ENCODE peak calls at places on chromosomes 3 and 15, in four cellular contexts. Q is HepG2, J is HCT116, M is K562. D is an unnamed sample. For H3K36me3, the result is how much of the 10 kb centered on the place peaks cover.

GRCh38 chr3:48826451-48826850 is 21.2 kb downstream of the PRKAR2A start:
- DNase-seq in Q (no peak), J (no peak), M (peak), D (no peak)

GRCh38 chr15:96428742-96429141 is 98.2 kb downstream of the NR2F2 start:
- DNase-seq in Q (no peak), J (no peak), M (no peak), D (peak)

GRCh38 chr3:190731596-190731995 is 130.9 kb downstream of the GMNC start:
- DNase-seq in Q (no peak), J (no peak), M (no peak), D (no peak)

GRCh38 chr3:162538906-162539305 is 1042.3 kb downstream of the OTOL1 start:
- DNase-seq in Q (no peak), J (no peak), M (no peak), D (no peak)

GRCh38 chr3:129657261-129658046 is 51.0 kb upstream of the PLXND1 start:
- DNase-seq in Q (no peak), J (no peak), M (peak), D (no peak)

GRCh38 chr3:4979401-4980228 is at the start of gene BHLHE40:
- DNase-seq in Q (no peak), J (no peak), M (peak), D (no peak)

GRCh38 chr3:52079958-52080357 is 23.6 kb upstream of the DUSP7 start:
- DNase-seq in Q (no peak), J (no peak), M (no peak), D (no peak)

GRCh38 chr3:40920041-40920440 is 279.3 kb upstream of the CTNNB1 start:
- DNase-seq in Q (no peak), J (no peak), M (no peak), D (no peak)

GRCh38 chr15:24784506-24784905 is 108.9 kb downstream of the NPAP1 start:
- DNase-seq in Q (no peak), J (no peak), M (no peak), D (no peak)

GRCh38 chr15:29978411-29979382 is 104.1 kb upstream of the GOLGA8J start:
- DNase-seq in Q (no peak), J (no peak), M (no peak), D (no peak)

GRCh38 chr15:79853492-79854328 is 43.1 kb downstream of the MTHFS start:
- DNase-seq in Q (peak), J (peak), M (peak), D (peak)

GRCh38 chr15:60673918-60674558 is 195.1 kb upstream of the ICE2 start:
- DNase-seq in Q (peak), J (peak), M (peak), D (peak)

GRCh38 chr3:177882124-177882648 is 654.0 kb upstream of the KCNMB2 start:
- DNase-seq in Q (no peak), J (no peak), M (no peak), D (no peak)

GRCh38 chr15:96268421-96269204 is 61.9 kb upstream of the NR2F2 start:
- DNase-seq in Q (no peak), J (no peak), M (no peak), D (no peak)

GRCh38 chr15:56371495-56372147 is 6.4 kb downstream of the TEX9 start:
- DNase-seq in Q (no peak), J (no peak), M (no peak), D (no peak)

GRCh38 chr15:35444557-35445204 is 101.3 kb downstream of the DPH6 start:
- DNase-seq in Q (peak), J (peak), M (peak), D (peak)

GRCh38 chr3:175105066-175105465 is 245.9 kb downstream of the NAALADL2 start:
- DNase-seq in Q (no peak), J (no peak), M (no peak), D (no peak)

GRCh38 chr15:79478108-79478507 is 46.0 kb downstream of the MINAR1 start:
- DNase-seq in Q (no peak), J (no peak), M (no peak), D (no peak)

GRCh38 chr3:87771338-87772059 is 287.3 kb downstream of the CGGBP1 start:
- DNase-seq in Q (peak), J (peak), M (peak), D (peak)

GRCh38 chr15:96020133-96020532 is 310.4 kb upstream of the NR2F2 start:
- DNase-seq in Q (no peak), J (no peak), M (no peak), D (no peak)

GRCh38 chr3:59128685-59129084 is 78.9 kb upstream of the CFAP20DC start:
- DNase-seq in Q (no peak), J (no peak), M (no peak), D (no peak)

GRCh38 chr3:46874430-46874829 is 3.1 kb upstream of the PTH1R start:
- DNase-seq in Q (no peak), J (no peak), M (no peak), D (no peak)

DNA sequence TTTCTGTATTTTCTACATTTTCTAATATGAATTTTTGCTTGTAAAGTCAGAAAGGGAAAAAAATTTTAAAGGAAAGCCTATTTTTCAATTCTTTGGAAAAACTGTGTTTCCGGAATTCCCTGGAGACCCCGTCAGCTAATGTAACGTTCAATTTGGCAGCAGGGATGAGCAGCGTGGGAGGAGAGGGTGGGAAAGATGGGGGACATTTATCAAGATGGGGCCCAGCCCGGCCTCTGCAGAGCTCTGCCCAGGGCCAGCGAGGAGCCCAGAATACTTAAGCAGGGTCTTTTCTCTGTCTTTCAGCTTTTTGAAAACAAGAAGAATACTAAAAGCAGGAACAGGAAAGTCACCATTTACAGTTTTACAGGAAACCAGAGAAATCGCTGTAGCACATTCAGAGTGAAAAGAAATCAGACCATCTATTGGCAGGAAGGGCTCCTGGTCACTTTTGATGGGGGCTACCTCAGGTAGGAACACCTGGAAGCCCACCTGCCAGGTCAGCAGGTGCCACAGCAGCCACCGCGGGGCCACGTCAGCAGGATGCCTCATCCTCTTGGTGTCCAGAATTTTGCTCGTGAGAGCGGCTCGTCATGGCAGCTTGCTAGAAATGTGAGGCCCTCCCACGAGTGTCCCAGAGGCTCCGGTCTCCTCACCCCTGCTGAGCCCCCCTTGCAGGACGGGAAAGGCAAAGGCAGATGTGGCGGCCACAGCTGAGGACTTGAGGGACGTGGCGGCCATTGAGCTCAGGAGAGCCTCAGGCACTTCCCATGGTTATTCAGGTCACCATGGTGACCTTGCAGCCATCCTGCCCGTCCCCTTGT is 129.2 kb downstream of the LRRK1 start:
- DNase-seq in Q (no peak), J (no peak), M (no peak), D (no peak)
- H3K36me3 ChIP-seq in Q (under half), J (under half), M (under half), D (under half)

GRCh38 chr3:138781012-138781470 is 53.7 kb downstream of the PIK3CB start:
- DNase-seq in Q (no peak), J (no peak), M (no peak), D (no peak)

GRCh38 chr3:138782748-138783147 is 52.0 kb downstream of the PIK3CB start:
- DNase-seq in Q (no peak), J (no peak), M (peak), D (no peak)

DNA sequence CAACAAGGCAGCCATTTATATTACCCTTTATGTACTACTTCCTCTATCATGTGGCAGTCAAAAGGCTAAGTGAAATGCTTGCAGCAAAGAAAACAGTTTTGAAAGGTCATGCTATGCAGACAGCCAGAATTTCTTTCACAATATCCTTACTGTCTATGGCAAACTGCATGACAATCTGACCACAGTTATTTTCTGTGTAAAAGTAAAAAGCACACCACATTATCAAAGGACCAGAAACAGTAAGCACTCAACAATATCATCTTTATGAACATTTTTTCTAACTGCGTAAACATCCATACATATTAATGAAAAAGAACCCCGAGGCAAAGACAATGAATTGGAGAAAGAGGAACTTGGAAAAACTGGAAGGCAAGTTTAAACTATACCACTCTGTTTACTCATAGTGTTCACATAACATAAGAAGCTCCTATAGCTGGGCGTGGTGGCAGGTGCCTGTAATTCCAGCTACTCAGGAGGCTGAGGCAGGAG is 47.9 kb downstream of the PIK3CB start:
- DNase-seq in Q (peak), J (no peak), M (no peak), D (no peak)
- TF ChIP-seq TCF7L2 in Q (no peak), J (no peak), M (no peak), D (no peak)

GRCh38 chr15:28114114-28114455 is 15.0 kb upstream of the OCA2 start:
- DNase-seq in Q (no peak), J (no peak), M (no peak), D (no peak)
- H3K36me3 ChIP-seq in Q (half or more), J (under half), M (half or more), D (under half)

GRCh38 chr15:99087405-99087943 is 17.4 kb upstream of the SYNM start:
- DNase-seq in Q (no peak), J (no peak), M (no peak), D (no peak)

GRCh38 chr15:99085413-99086326 is 19.2 kb upstream of the SYNM start:
- DNase-seq in Q (no peak), J (no peak), M (no peak), D (no peak)

GRCh38 chr15:99086327-99086667 is 18.6 kb upstream of the SYNM start:
- DNase-seq in Q (no peak), J (no peak), M (no peak), D (no peak)

GRCh38 chr15:99082798-99083197 is 22.1 kb upstream of the SYNM start:
- DNase-seq in Q (no peak), J (no peak), M (no peak), D (no peak)

DNA sequence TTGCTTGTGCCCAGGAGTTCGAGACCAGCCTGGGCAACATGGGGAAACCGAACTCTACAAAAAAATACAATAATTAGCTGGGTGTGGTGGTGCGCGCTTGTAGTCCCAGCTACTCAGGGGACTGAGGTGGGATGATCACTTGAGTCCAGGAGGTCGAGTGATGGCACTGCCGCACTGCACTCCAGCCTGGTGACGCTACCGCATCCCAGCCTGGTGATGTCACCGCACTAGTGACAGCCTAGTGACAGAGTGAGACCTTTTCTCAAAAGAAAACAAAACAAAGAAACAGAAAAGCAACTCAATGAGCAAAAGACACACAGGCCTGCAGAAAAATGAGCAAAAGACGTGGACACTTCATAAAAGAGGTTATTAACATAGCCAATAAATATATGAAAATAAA is 19.9 kb upstream of the SYNM start:
- DNase-seq in Q (no peak), J (no peak), M (no peak), D (no peak)
- TF ChIP-seq TCF7L2 in Q (no peak), J (no peak), M (no peak), D (no peak)

DNA sequence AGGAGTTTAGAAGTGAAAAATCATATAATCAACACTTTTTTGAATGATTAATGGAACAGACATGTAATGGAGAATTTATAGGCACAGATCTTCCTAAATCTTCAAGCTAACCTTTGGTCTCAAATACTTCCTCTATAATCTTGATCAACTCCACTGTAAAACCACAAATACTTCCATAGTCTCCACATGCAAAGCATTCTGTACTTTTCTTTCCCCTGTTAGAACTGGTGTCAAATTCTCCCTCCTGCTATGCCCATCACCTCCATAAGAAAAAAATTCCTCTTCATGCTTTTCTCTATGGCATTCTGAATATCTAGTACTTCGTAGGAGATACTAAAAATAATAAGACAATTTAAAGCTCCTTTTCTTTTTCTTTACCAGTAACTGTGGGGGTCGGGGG is 214.3 kb downstream of the ADAMTS9 start:
- DNase-seq in Q (no peak), J (no peak), M (no peak), D (no peak)
- H3K36me3 ChIP-seq in Q (under half), J (under half), M (under half), D (under half)

DNA sequence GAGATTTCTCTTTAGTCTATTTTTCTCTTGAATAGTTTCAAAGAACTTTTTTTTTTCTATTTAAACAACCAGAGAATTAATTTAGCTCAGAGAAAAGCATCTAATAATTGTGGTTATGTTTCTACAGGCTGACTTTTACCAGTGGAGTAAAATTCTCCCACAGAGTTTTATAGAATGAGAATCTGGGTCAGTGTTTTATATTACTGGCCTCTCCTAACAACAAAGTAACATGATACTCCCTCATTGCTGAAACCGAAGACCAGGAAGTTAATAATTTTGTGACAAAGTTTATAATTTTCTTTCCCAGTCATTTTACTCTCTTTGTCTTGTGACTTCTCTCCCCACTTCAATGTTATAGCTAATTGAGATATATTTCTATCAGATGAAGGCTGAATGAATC is 946.9 kb downstream of the EPHA3 start:
- DNase-seq in Q (no peak), J (no peak), M (no peak), D (no peak)
- TF ChIP-seq TCF7L2 in Q (no peak), J (no peak), M (no peak), D (no peak)

DNA sequence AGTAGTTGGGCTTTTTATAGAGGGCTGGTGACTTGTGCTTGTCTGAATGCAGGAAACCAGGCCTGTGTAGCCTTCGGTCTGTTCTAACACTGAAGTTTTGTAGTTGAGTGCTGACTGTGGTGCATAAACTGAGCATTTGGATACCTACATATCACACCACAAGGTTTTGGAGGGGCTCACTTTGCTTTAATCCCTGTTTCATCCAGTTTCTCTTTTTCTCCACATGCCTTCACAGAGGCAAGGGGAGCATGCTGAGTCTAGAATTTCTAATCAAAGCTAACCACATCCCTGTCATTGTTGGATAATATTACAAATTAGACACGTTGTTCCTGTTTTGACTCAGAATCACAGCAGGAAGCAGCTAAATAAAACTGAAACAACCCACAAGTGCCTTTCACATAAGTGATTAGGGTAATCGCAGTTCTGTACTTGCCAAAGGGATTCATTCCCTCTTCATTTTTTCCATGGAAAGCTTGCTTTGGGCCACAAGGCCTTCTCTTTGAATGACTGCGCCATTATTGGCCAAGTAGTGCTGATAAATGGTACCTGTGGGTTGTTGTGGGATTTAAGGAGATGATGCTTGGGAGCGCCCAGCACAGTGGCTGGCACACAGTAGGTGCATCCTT is 48.9 kb downstream of the TGFBR2 start:
- DNase-seq in Q (no peak), J (no peak), M (no peak), D (no peak)
- H3K36me3 ChIP-seq in Q (half or more), J (under half), M (under half), D (under half)

GRCh38 chr3:10833855-10834414 is 17.9 kb downstream of the SLC6A11 start:
- DNase-seq in Q (no peak), J (no peak), M (no peak), D (no peak)

GRCh38 chr3:10837849-10838248 is 21.8 kb downstream of the SLC6A11 start:
- DNase-seq in Q (no peak), J (no peak), M (no peak), D (no peak)

GRCh38 chr3:10835406-10835805 is 19.4 kb downstream of the SLC6A11 start:
- DNase-seq in Q (peak), J (no peak), M (no peak), D (no peak)

GRCh38 chr3:10836676-10837075 is 20.6 kb downstream of the SLC6A11 start:
- DNase-seq in Q (no peak), J (no peak), M (no peak), D (no peak)

GRCh38 chr3:10834951-10835350 is 18.9 kb downstream of the SLC6A11 start:
- DNase-seq in Q (no peak), J (no peak), M (no peak), D (no peak)
- TF ChIP-seq TCF7L2 in Q (no peak), J (no peak), M (no peak), D (no peak)

GRCh38 chr3:194661946-194662345 is 10.0 kb downstream of the LSG1 start:
- DNase-seq in Q (no peak), J (no peak), M (no peak), D (no peak)
- H3K36me3 ChIP-seq in Q (half or more), J (under half), M (half or more), D (half or more)

D was measured in Panc1.